ENCODE peak calls at places on chromosomes 11 and 22, in nine cellular contexts. L, G, U, C, T, N, Q, H and W are unnamed samples.
A peak's percentile ranks its signal among the peaks of the same experiment; 100 is the strongest.

GRCh38 chr11:122808494-122808893 is 29.8 kb upstream of the CRTAM start:
- DNase-seq in Q (no peak), N (no peak), U (no peak), C (no peak), G (peak; percentile 73), T (no peak), H (no peak), L (peak; percentile 66), W (no peak)

GRCh38 chr11:61782841-61783240 is 9.6 kb downstream of the TMEM258 start:
- DNase-seq in H (no peak), G (no peak), L (no peak), N (peak; percentile 29), T (no peak), Q (no peak), U (no peak), C (no peak), W (no peak)

GRCh38 chr11:6925636-6926207 is 504 bp upstream of the ZNF215 start:
- DNase-seq in G (peak; percentile 16), L (no peak), U (no peak), T (peak; percentile 54), N (no peak), Q (peak; percentile 49), H (no peak), C (no peak), W (no peak)

GRCh38 chr11:90251599-90251998 is 28.8 kb upstream of the CHORDC1 start:
- DNase-seq in H (no peak), U (no peak), L (no peak), Q (no peak), C (no peak), T (no peak), G (no peak), N (no peak), W (no peak)

GRCh38 chr11:123461164-123461563 is 31.1 kb downstream of the GRAMD1B start:
- DNase-seq in N (peak; percentile 79), L (no peak), T (no peak), U (peak; percentile 93), C (no peak), G (no peak), Q (no peak), H (peak; percentile 17), W (no peak)

GRCh38 chr11:128289048-128289447 is 298.3 kb downstream of the ETS1 start:
- DNase-seq in L (peak; percentile 55), U (no peak), G (no peak), T (no peak), H (no peak), C (no peak), Q (no peak), N (no peak), W (no peak)

GRCh38 chr11:67998150-67999045 is 5.5 kb downstream of the UNC93B1 start:
- DNase-seq in U (no peak), C (no peak), N (no peak), G (no peak), H (no peak), T (no peak), L (no peak), Q (no peak), W (no peak)

GRCh38 chr11:1845571-1846452 is 7.0 kb downstream of the TNNI2 start:
- DNase-seq in H (no peak), N (peak; percentile 59), C (no peak), T (no peak), G (no peak), L (no peak), Q (no peak), U (no peak), W (no peak)

GRCh38 chr11:27194976-27195375 is 154.4 kb downstream of the BBOX1 start:
- DNase-seq in N (no peak), H (no peak), G (no peak), U (no peak), C (no peak), L (no peak), Q (no peak), T (no peak), W (no peak)

GRCh38 chr22:33803883-33804282 is 116.4 kb downstream of the LARGE1 start:
- DNase-seq in N (no peak), U (no peak), H (no peak), T (no peak), G (peak; percentile 15), C (no peak), Q (no peak), L (no peak), W (no peak)

GRCh38 chr11:32562839-32563599 is 20.6 kb upstream of the EIF3M start:
- DNase-seq in G (peak; percentile 57), L (no peak), U (no peak), Q (no peak), C (no peak), H (no peak), T (no peak), N (no peak), W (peak; percentile 78)

GRCh38 chr11:10728779-10729472 is 22.1 kb upstream of the CTR9 start:
- DNase-seq in L (no peak), T (no peak), Q (peak; percentile 89), U (no peak), H (no peak), C (no peak), N (no peak), G (peak; percentile 35), W (no peak)

DNA sequence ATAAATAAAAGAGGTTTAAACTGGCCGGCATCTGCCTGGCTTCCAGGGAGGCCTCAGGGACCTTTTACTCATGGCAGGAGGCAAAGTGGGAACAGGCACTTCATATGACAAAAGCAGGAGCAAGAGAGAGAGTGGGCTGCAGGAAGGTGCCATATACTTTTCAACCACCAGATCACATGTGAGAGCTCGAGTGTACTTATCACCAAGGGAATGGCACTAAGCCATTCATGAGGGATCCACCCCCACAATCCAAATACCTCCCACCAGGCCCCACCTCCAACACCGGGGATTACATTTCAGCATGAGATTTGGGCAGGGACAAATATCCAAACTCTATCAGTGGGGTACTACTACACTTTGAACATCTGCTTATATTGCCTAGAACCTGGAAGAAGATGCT is 126.5 kb downstream of the PARVA start:
- DNase-seq in N (no peak), U (no peak), Q (no peak), C (no peak), H (no peak), G (no peak), L (no peak), T (no peak), W (no peak)
- TF ChIP-seq CTCF in N (no peak), U (no peak), Q (no peak), C (no peak), H (no peak), G (no peak), L (no peak), T (no peak), W (no peak)

GRCh38 chr22:36253523-36254490 is 874 bp downstream of the APOL1 start:
- DNase-seq in L (no peak), N (no peak), T (no peak), Q (no peak), G (no peak), C (no peak), U (no peak), H (peak; percentile 68), W (no peak)

GRCh38 chr22:36256474-36256873 is 3.5 kb downstream of the APOL1 start:
- DNase-seq in G (peak; percentile 55), T (no peak), U (no peak), H (no peak), C (no peak), L (no peak), N (no peak), Q (no peak), W (no peak)

GRCh38 chr22:36249160-36249559 is 3.8 kb upstream of the APOL1 start:
- DNase-seq in Q (no peak), U (no peak), L (no peak), T (no peak), G (no peak), C (no peak), N (no peak), H (no peak), W (no peak)

GRCh38 chr22:36257308-36257707 is 4.4 kb downstream of the APOL1 start:
- DNase-seq in H (no peak), Q (no peak), G (no peak), C (no peak), T (no peak), U (no peak), L (no peak), N (no peak), W (no peak)

DNA sequence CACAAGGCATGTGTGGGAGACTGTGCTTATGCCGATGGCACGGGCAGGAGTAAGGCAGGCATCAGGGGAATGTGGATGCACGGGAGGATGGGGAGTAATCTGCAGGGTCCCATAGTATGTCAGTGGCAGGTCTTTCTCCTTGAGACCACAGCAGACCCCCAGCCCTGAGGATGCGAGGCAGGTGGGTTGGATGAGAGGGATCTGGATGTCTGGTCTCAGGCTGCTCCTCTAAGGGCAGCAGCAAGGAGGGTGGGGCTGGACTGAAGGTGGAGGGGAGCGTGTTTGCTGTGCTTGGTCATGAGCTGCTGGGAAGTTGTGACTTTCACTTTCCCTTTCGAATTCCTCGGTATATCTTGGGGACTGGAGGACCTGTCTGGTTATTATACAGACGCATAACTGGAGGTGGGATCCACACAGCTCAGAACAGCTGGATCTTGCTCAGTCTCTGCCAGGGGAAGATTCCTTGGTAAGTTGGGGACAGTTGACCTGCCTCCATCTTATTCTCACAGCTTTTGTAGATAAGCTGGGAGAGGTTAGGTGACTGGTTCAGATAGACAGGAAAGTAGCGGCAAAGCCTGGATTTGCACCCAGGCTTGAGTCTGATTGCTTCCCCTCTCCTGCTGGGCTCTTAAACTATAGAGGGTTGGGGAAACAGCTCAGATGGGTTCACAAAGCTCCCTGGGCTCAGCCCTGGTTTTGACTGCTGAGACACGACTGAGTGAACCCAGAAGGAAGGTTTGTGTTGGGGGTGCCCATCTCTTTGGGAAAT is at the start of gene APOL1:
- DNase-seq in T (no peak), C (peak; percentile 41), Q (no peak), G (peak; percentile 43), N (no peak), U (no peak), H (peak; percentile 45), L (peak; percentile 62), W (no peak)
- H3K4me3 ChIP-seq in T (no peak within 1 kb of the TSS), C (peak within 1 kb of the TSS; percentile 69), Q (no peak within 1 kb of the TSS), G (peak within 1 kb of the TSS; percentile 32), N (peak within 1 kb of the TSS; percentile 62), U (peak within 1 kb of the TSS; percentile 54), H (peak within 1 kb of the TSS; percentile 54), L (peak within 1 kb of the TSS; percentile 91), W (peak within 1 kb of the TSS; percentile 11)

GRCh38 chr11:103648670-103649400 is 387.6 kb upstream of the DDI1 start:
- DNase-seq in L (no peak), G (peak; percentile 26), H (no peak), U (no peak), T (no peak), C (no peak), Q (no peak), N (no peak), W (no peak)
- H3K36me3 ChIP-seq in L (no peaks in the 10 kb centered on the region), G (no peaks in the 10 kb centered on the region), H (no peaks in the 10 kb centered on the region), U (no peaks in the 10 kb centered on the region), T (no peaks in the 10 kb centered on the region), C (no peaks in the 10 kb centered on the region), Q (peaks cover 7% of the 10 kb centered on the region), N (no peaks in the 10 kb centered on the region), W (no peaks in the 10 kb centered on the region)

DNA sequence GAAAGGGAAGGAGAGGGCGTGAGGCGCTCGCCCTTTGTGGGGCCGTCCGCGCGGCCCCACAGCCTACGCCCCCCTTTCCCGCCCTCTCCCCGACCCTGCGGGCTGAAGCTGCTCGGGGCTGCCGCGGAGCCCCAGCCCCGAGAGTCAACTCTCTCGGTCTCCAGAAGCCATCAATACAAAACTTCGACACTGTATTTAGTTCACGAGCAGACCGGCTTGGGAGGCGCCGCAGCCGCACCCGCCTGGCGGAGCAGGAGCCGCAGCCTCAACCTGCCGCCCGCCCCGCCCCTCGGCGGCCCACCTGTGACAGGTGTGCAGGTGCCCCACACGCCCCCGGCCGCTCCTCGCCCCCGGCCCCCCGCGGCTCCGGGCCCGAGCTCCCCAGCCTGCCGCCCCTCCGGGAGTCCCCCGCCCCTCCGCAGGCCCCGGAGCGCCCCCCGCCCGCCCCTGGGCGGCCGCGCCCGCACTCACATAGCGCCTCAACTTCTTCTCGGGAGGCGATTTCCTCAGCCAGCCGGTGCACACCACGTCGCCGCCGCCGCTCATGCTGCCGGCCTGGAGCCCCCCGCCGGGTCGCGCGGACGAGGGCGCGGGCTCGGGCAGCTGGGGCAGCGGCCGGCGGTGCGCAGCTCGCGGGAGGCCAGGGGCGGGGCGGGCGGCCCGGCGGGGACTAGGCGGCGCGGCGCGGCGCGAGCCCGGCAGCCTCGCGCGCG is at the start of gene GAB2:
- DNase-seq in Q (no peak), N (peak; percentile 73), C (peak; percentile 11), G (no peak), L (no peak), U (no peak), T (no peak), H (no peak), W (no peak)
- TF ChIP-seq CTCF in Q (no peak), N (peak; percentile 12), C (no peak), G (no peak), L (no peak), U (no peak), T (no peak), H (no peak), W (no peak)